ENCODE peak calls at places on chromosomes 2 and 18, in nine cellular contexts. One of them, this sample, is unnamed.

GRCh38 chr18:78659748-78660147 is 319.9 kb upstream of the SALL3 start:
- DNase-seq in H54: no peak
- DNase-seq in activated CD8-positive, alpha-beta memory T cell treated with anti-CD3 and anti-CD28 coated beads for 24 hours: peak; percentile 70
- DNase-seq in GM23248: no peak
- DNase-seq in stimulated activated CD4-positive, alpha-beta T cell treated with anti-CD3 and anti-CD28 coated beads, Interleukin-15, amount 100 ng/mL, for 1 hour: no peak
- DNase-seq in fibroblast of villous mesenchyme: no peak
- DNase-seq in posterior cingulate gyrus: no peak
- DNase-seq in effector memory CD8-positive, alpha-beta T cell: no peak
- DNase-seq in body of pancreas: no peak
- DNase-seq in this sample: no peak

GRCh38 chr2:105375001-105375561 is 23.8 kb downstream of the FHL2 start:
- DNase-seq in effector memory CD8-positive, alpha-beta T cell: no peak
- DNase-seq in GM23248: no peak
- DNase-seq in H54: no peak
- DNase-seq in body of pancreas: peak; percentile 12
- DNase-seq in posterior cingulate gyrus: no peak
- DNase-seq in fibroblast of villous mesenchyme: peak; percentile 98
- DNase-seq in activated CD8-positive, alpha-beta memory T cell treated with anti-CD3 and anti-CD28 coated beads for 24 hours: no peak
- DNase-seq in stimulated activated CD4-positive, alpha-beta T cell treated with anti-CD3 and anti-CD28 coated beads, Interleukin-15, amount 100 ng/mL, for 1 hour: no peak
- DNase-seq in this sample: no peak

GRCh38 chr2:120441744-120442471 is 96.0 kb downstream of the INHBB start:
- DNase-seq in posterior cingulate gyrus: peak; percentile 54
- DNase-seq in H54: no peak
- DNase-seq in fibroblast of villous mesenchyme: no peak
- DNase-seq in stimulated activated CD4-positive, alpha-beta T cell treated with anti-CD3 and anti-CD28 coated beads, Interleukin-15, amount 100 ng/mL, for 1 hour: no peak
- DNase-seq in effector memory CD8-positive, alpha-beta T cell: no peak
- DNase-seq in GM23248: peak; percentile 68
- DNase-seq in activated CD8-positive, alpha-beta memory T cell treated with anti-CD3 and anti-CD28 coated beads for 24 hours: no peak
- DNase-seq in body of pancreas: peak; percentile 90
- DNase-seq in this sample: no peak

GRCh38 chr2:9032555-9032954 is 29.1 kb upstream of the MBOAT2 start:
- DNase-seq in GM23248: no peak
- DNase-seq in fibroblast of villous mesenchyme: no peak
- DNase-seq in activated CD8-positive, alpha-beta memory T cell treated with anti-CD3 and anti-CD28 coated beads for 24 hours: no peak
- DNase-seq in H54: no peak
- DNase-seq in stimulated activated CD4-positive, alpha-beta T cell treated with anti-CD3 and anti-CD28 coated beads, Interleukin-15, amount 100 ng/mL, for 1 hour: no peak
- DNase-seq in effector memory CD8-positive, alpha-beta T cell: no peak
- DNase-seq in posterior cingulate gyrus: no peak
- DNase-seq in body of pancreas: no peak
- DNase-seq in this sample: no peak

GRCh38 chr2:88950010-88950409 is 258.5 kb downstream of the RPIA start:
- DNase-seq in body of pancreas: no peak
- DNase-seq in fibroblast of villous mesenchyme: no peak
- DNase-seq in H54: no peak
- DNase-seq in posterior cingulate gyrus: no peak
- DNase-seq in activated CD8-positive, alpha-beta memory T cell treated with anti-CD3 and anti-CD28 coated beads for 24 hours: no peak
- DNase-seq in effector memory CD8-positive, alpha-beta T cell: no peak
- DNase-seq in stimulated activated CD4-positive, alpha-beta T cell treated with anti-CD3 and anti-CD28 coated beads, Interleukin-15, amount 100 ng/mL, for 1 hour: no peak
- DNase-seq in GM23248: peak; percentile 9
- DNase-seq in this sample: no peak

GRCh38 chr2:152383702-152384101 is 48.7 kb downstream of the FMNL2 start:
- DNase-seq in posterior cingulate gyrus: no peak
- DNase-seq in stimulated activated CD4-positive, alpha-beta T cell treated with anti-CD3 and anti-CD28 coated beads, Interleukin-15, amount 100 ng/mL, for 1 hour: no peak
- DNase-seq in effector memory CD8-positive, alpha-beta T cell: no peak
- DNase-seq in H54: no peak
- DNase-seq in fibroblast of villous mesenchyme: peak; percentile 60
- DNase-seq in activated CD8-positive, alpha-beta memory T cell treated with anti-CD3 and anti-CD28 coated beads for 24 hours: no peak
- DNase-seq in GM23248: peak; percentile 31
- DNase-seq in body of pancreas: no peak
- DNase-seq in this sample: no peak

GRCh38 chr2:85309699-85310321 is 18.0 kb downstream of the TGOLN2 start:
- DNase-seq in body of pancreas: no peak
- DNase-seq in GM23248: no peak
- DNase-seq in activated CD8-positive, alpha-beta memory T cell treated with anti-CD3 and anti-CD28 coated beads for 24 hours: no peak
- DNase-seq in H54: no peak
- DNase-seq in fibroblast of villous mesenchyme: no peak
- DNase-seq in effector memory CD8-positive, alpha-beta T cell: no peak
- DNase-seq in posterior cingulate gyrus: no peak
- DNase-seq in stimulated activated CD4-positive, alpha-beta T cell treated with anti-CD3 and anti-CD28 coated beads, Interleukin-15, amount 100 ng/mL, for 1 hour: no peak
- DNase-seq in this sample: no peak

GRCh38 chr2:169509230-169509917 is at the start of gene KLHL41:
- DNase-seq in GM23248: peak; percentile 48
- DNase-seq in activated CD8-positive, alpha-beta memory T cell treated with anti-CD3 and anti-CD28 coated beads for 24 hours: no peak
- DNase-seq in body of pancreas: no peak
- DNase-seq in stimulated activated CD4-positive, alpha-beta T cell treated with anti-CD3 and anti-CD28 coated beads, Interleukin-15, amount 100 ng/mL, for 1 hour: no peak
- DNase-seq in H54: no peak
- DNase-seq in fibroblast of villous mesenchyme: peak; percentile 38
- DNase-seq in posterior cingulate gyrus: no peak
- DNase-seq in effector memory CD8-positive, alpha-beta T cell: no peak
- DNase-seq in this sample: no peak

GRCh38 chr2:86566158-86566827 is 3.0 kb upstream of the CHMP3 start:
- DNase-seq in posterior cingulate gyrus: no peak
- DNase-seq in GM23248: peak; percentile 33
- DNase-seq in activated CD8-positive, alpha-beta memory T cell treated with anti-CD3 and anti-CD28 coated beads for 24 hours: no peak
- DNase-seq in effector memory CD8-positive, alpha-beta T cell: no peak
- DNase-seq in H54: no peak
- DNase-seq in stimulated activated CD4-positive, alpha-beta T cell treated with anti-CD3 and anti-CD28 coated beads, Interleukin-15, amount 100 ng/mL, for 1 hour: no peak
- DNase-seq in fibroblast of villous mesenchyme: no peak
- DNase-seq in body of pancreas: peak; percentile 63
- DNase-seq in this sample: no peak

GRCh38 chr2:216319771-216320170 is 52.5 kb downstream of the MARCHF4 start:
- DNase-seq in GM23248: peak; percentile 78
- DNase-seq in posterior cingulate gyrus: no peak
- DNase-seq in effector memory CD8-positive, alpha-beta T cell: no peak
- DNase-seq in body of pancreas: no peak
- DNase-seq in stimulated activated CD4-positive, alpha-beta T cell treated with anti-CD3 and anti-CD28 coated beads, Interleukin-15, amount 100 ng/mL, for 1 hour: no peak
- DNase-seq in activated CD8-positive, alpha-beta memory T cell treated with anti-CD3 and anti-CD28 coated beads for 24 hours: no peak
- DNase-seq in H54: no peak
- DNase-seq in fibroblast of villous mesenchyme: no peak
- DNase-seq in this sample: no peak

GRCh38 chr2:30971291-30972025 is 164.2 kb upstream of the CAPN13 start:
- DNase-seq in H54: no peak
- DNase-seq in stimulated activated CD4-positive, alpha-beta T cell treated with anti-CD3 and anti-CD28 coated beads, Interleukin-15, amount 100 ng/mL, for 1 hour: no peak
- DNase-seq in body of pancreas: no peak
- DNase-seq in activated CD8-positive, alpha-beta memory T cell treated with anti-CD3 and anti-CD28 coated beads for 24 hours: no peak
- DNase-seq in GM23248: peak; percentile 70
- DNase-seq in fibroblast of villous mesenchyme: no peak
- DNase-seq in posterior cingulate gyrus: no peak
- DNase-seq in effector memory CD8-positive, alpha-beta T cell: no peak
- DNase-seq in this sample: no peak

GRCh38 chr18:12005542-12006487 is 24.5 kb downstream of the IMPA2 start:
- DNase-seq in effector memory CD8-positive, alpha-beta T cell: no peak
- DNase-seq in posterior cingulate gyrus: no peak
- DNase-seq in H54: no peak
- DNase-seq in GM23248: peak; percentile 26
- DNase-seq in fibroblast of villous mesenchyme: no peak
- DNase-seq in body of pancreas: no peak
- DNase-seq in stimulated activated CD4-positive, alpha-beta T cell treated with anti-CD3 and anti-CD28 coated beads, Interleukin-15, amount 100 ng/mL, for 1 hour: no peak
- DNase-seq in activated CD8-positive, alpha-beta memory T cell treated with anti-CD3 and anti-CD28 coated beads for 24 hours: no peak
- DNase-seq in this sample: no peak

GRCh38 chr2:30315391-30316055 is 84.2 kb downstream of the LBH start:
- DNase-seq in activated CD8-positive, alpha-beta memory T cell treated with anti-CD3 and anti-CD28 coated beads for 24 hours: no peak
- DNase-seq in posterior cingulate gyrus: no peak
- DNase-seq in H54: no peak
- DNase-seq in effector memory CD8-positive, alpha-beta T cell: peak; percentile 28
- DNase-seq in GM23248: no peak
- DNase-seq in stimulated activated CD4-positive, alpha-beta T cell treated with anti-CD3 and anti-CD28 coated beads, Interleukin-15, amount 100 ng/mL, for 1 hour: no peak
- DNase-seq in body of pancreas: no peak
- DNase-seq in fibroblast of villous mesenchyme: no peak
- DNase-seq in this sample: no peak

GRCh38 chr18:7617738-7618422 is 50.8 kb downstream of the PTPRM start:
- DNase-seq in GM23248: peak; percentile 89
- DNase-seq in posterior cingulate gyrus: no peak
- DNase-seq in effector memory CD8-positive, alpha-beta T cell: no peak
- DNase-seq in stimulated activated CD4-positive, alpha-beta T cell treated with anti-CD3 and anti-CD28 coated beads, Interleukin-15, amount 100 ng/mL, for 1 hour: no peak
- DNase-seq in body of pancreas: peak; percentile 47
- DNase-seq in H54: no peak
- DNase-seq in activated CD8-positive, alpha-beta memory T cell treated with anti-CD3 and anti-CD28 coated beads for 24 hours: no peak
- DNase-seq in fibroblast of villous mesenchyme: peak; percentile 74
- DNase-seq in this sample: no peak

GRCh38 chr2:235042576-235043515 is 91.0 kb downstream of the SH3BP4 start:
- DNase-seq in effector memory CD8-positive, alpha-beta T cell: no peak
- DNase-seq in H54: no peak
- DNase-seq in fibroblast of villous mesenchyme: no peak
- DNase-seq in activated CD8-positive, alpha-beta memory T cell treated with anti-CD3 and anti-CD28 coated beads for 24 hours: no peak
- DNase-seq in stimulated activated CD4-positive, alpha-beta T cell treated with anti-CD3 and anti-CD28 coated beads, Interleukin-15, amount 100 ng/mL, for 1 hour: no peak
- DNase-seq in GM23248: no peak
- DNase-seq in posterior cingulate gyrus: no peak
- DNase-seq in body of pancreas: no peak
- DNase-seq in this sample: no peak

GRCh38 chr18:12027046-12027445 is 45.7 kb downstream of the IMPA2 start:
- DNase-seq in posterior cingulate gyrus: no peak
- DNase-seq in H54: no peak
- DNase-seq in body of pancreas: peak; percentile 93
- DNase-seq in stimulated activated CD4-positive, alpha-beta T cell treated with anti-CD3 and anti-CD28 coated beads, Interleukin-15, amount 100 ng/mL, for 1 hour: no peak
- DNase-seq in GM23248: no peak
- DNase-seq in effector memory CD8-positive, alpha-beta T cell: no peak
- DNase-seq in activated CD8-positive, alpha-beta memory T cell treated with anti-CD3 and anti-CD28 coated beads for 24 hours: no peak
- DNase-seq in fibroblast of villous mesenchyme: no peak
- DNase-seq in this sample: no peak

GRCh38 chr2:223971731-223972130 is 14.5 kb downstream of the MRPL44 start:
- DNase-seq in H54: no peak
- DNase-seq in activated CD8-positive, alpha-beta memory T cell treated with anti-CD3 and anti-CD28 coated beads for 24 hours: no peak
- DNase-seq in stimulated activated CD4-positive, alpha-beta T cell treated with anti-CD3 and anti-CD28 coated beads, Interleukin-15, amount 100 ng/mL, for 1 hour: no peak
- DNase-seq in effector memory CD8-positive, alpha-beta T cell: no peak
- DNase-seq in posterior cingulate gyrus: no peak
- DNase-seq in fibroblast of villous mesenchyme: no peak
- DNase-seq in GM23248: peak; percentile 45
- DNase-seq in body of pancreas: no peak
- DNase-seq in this sample: no peak

GRCh38 chr18:58180172-58180571 is 136.1 kb downstream of the NEDD4L start:
- DNase-seq in GM23248: no peak
- DNase-seq in stimulated activated CD4-positive, alpha-beta T cell treated with anti-CD3 and anti-CD28 coated beads, Interleukin-15, amount 100 ng/mL, for 1 hour: no peak
- DNase-seq in activated CD8-positive, alpha-beta memory T cell treated with anti-CD3 and anti-CD28 coated beads for 24 hours: no peak
- DNase-seq in posterior cingulate gyrus: no peak
- DNase-seq in body of pancreas: peak; percentile 26
- DNase-seq in effector memory CD8-positive, alpha-beta T cell: no peak
- DNase-seq in fibroblast of villous mesenchyme: no peak
- DNase-seq in H54: no peak
- DNase-seq in this sample: no peak

GRCh38 chr2:7972670-7973069 is 709.2 kb upstream of the ID2 start:
- DNase-seq in body of pancreas: no peak
- DNase-seq in fibroblast of villous mesenchyme: no peak
- DNase-seq in activated CD8-positive, alpha-beta memory T cell treated with anti-CD3 and anti-CD28 coated beads for 24 hours: no peak
- DNase-seq in effector memory CD8-positive, alpha-beta T cell: no peak
- DNase-seq in GM23248: no peak
- DNase-seq in posterior cingulate gyrus: no peak
- DNase-seq in H54: no peak
- DNase-seq in stimulated activated CD4-positive, alpha-beta T cell treated with anti-CD3 and anti-CD28 coated beads, Interleukin-15, amount 100 ng/mL, for 1 hour: no peak
- DNase-seq in this sample: no peak

GRCh38 chr2:199452200-199452990 is 5.3 kb downstream of the SATB2 start:
- DNase-seq in body of pancreas: no peak
- DNase-seq in fibroblast of villous mesenchyme: no peak
- DNase-seq in GM23248: peak; percentile 59
- DNase-seq in H54: no peak
- DNase-seq in posterior cingulate gyrus: no peak
- DNase-seq in activated CD8-positive, alpha-beta memory T cell treated with anti-CD3 and anti-CD28 coated beads for 24 hours: no peak
- DNase-seq in effector memory CD8-positive, alpha-beta T cell: no peak
- DNase-seq in stimulated activated CD4-positive, alpha-beta T cell treated with anti-CD3 and anti-CD28 coated beads, Interleukin-15, amount 100 ng/mL, for 1 hour: no peak
- DNase-seq in this sample: no peak

GRCh38 chr18:77090546-77091200 is 41.9 kb downstream of the MBP start:
- DNase-seq in fibroblast of villous mesenchyme: no peak
- DNase-seq in body of pancreas: no peak
- DNase-seq in posterior cingulate gyrus: no peak
- DNase-seq in GM23248: no peak
- DNase-seq in activated CD8-positive, alpha-beta memory T cell treated with anti-CD3 and anti-CD28 coated beads for 24 hours: no peak
- DNase-seq in effector memory CD8-positive, alpha-beta T cell: no peak
- DNase-seq in H54: no peak
- DNase-seq in stimulated activated CD4-positive, alpha-beta T cell treated with anti-CD3 and anti-CD28 coated beads, Interleukin-15, amount 100 ng/mL, for 1 hour: no peak
- DNase-seq in this sample: no peak

GRCh38 chr2:139160838-139161237 is 380.6 kb upstream of the NXPH2 start:
- DNase-seq in activated CD8-positive, alpha-beta memory T cell treated with anti-CD3 and anti-CD28 coated beads for 24 hours: no peak
- DNase-seq in GM23248: peak; percentile 2
- DNase-seq in posterior cingulate gyrus: no peak
- DNase-seq in body of pancreas: no peak
- DNase-seq in H54: no peak
- DNase-seq in fibroblast of villous mesenchyme: no peak
- DNase-seq in stimulated activated CD4-positive, alpha-beta T cell treated with anti-CD3 and anti-CD28 coated beads, Interleukin-15, amount 100 ng/mL, for 1 hour: no peak
- DNase-seq in effector memory CD8-positive, alpha-beta T cell: no peak
- DNase-seq in this sample: no peak

GRCh38 chr2:170820647-170821630 is 4.3 kb downstream of the GAD1 start:
- DNase-seq in H54: no peak
- DNase-seq in GM23248: no peak
- DNase-seq in body of pancreas: no peak
- DNase-seq in activated CD8-positive, alpha-beta memory T cell treated with anti-CD3 and anti-CD28 coated beads for 24 hours: no peak
- DNase-seq in effector memory CD8-positive, alpha-beta T cell: no peak
- DNase-seq in stimulated activated CD4-positive, alpha-beta T cell treated with anti-CD3 and anti-CD28 coated beads, Interleukin-15, amount 100 ng/mL, for 1 hour: no peak
- DNase-seq in fibroblast of villous mesenchyme: no peak
- DNase-seq in posterior cingulate gyrus: no peak
- DNase-seq in this sample: no peak

GRCh38 chr18:43501099-43501498 is 223.8 kb upstream of the SYT4 start:
- DNase-seq in GM23248: no peak
- DNase-seq in body of pancreas: no peak
- DNase-seq in H54: no peak
- DNase-seq in stimulated activated CD4-positive, alpha-beta T cell treated with anti-CD3 and anti-CD28 coated beads, Interleukin-15, amount 100 ng/mL, for 1 hour: no peak
- DNase-seq in activated CD8-positive, alpha-beta memory T cell treated with anti-CD3 and anti-CD28 coated beads for 24 hours: no peak
- DNase-seq in fibroblast of villous mesenchyme: no peak
- DNase-seq in effector memory CD8-positive, alpha-beta T cell: no peak
- DNase-seq in posterior cingulate gyrus: peak; percentile 32
- DNase-seq in this sample: no peak

GRCh38 chr2:72236445-72237067 is 88.9 kb upstream of the CYP26B1 start:
- DNase-seq in stimulated activated CD4-positive, alpha-beta T cell treated with anti-CD3 and anti-CD28 coated beads, Interleukin-15, amount 100 ng/mL, for 1 hour: no peak
- DNase-seq in posterior cingulate gyrus: no peak
- DNase-seq in activated CD8-positive, alpha-beta memory T cell treated with anti-CD3 and anti-CD28 coated beads for 24 hours: no peak
- DNase-seq in fibroblast of villous mesenchyme: peak; percentile 27
- DNase-seq in effector memory CD8-positive, alpha-beta T cell: no peak
- DNase-seq in H54: peak; percentile 33
- DNase-seq in GM23248: peak; percentile 92
- DNase-seq in body of pancreas: no peak
- DNase-seq in this sample: no peak

GRCh38 chr18:9825571-9826073 is 60.2 kb upstream of the TXNDC2 start:
- DNase-seq in stimulated activated CD4-positive, alpha-beta T cell treated with anti-CD3 and anti-CD28 coated beads, Interleukin-15, amount 100 ng/mL, for 1 hour: no peak
- DNase-seq in activated CD8-positive, alpha-beta memory T cell treated with anti-CD3 and anti-CD28 coated beads for 24 hours: no peak
- DNase-seq in effector memory CD8-positive, alpha-beta T cell: no peak
- DNase-seq in posterior cingulate gyrus: no peak
- DNase-seq in body of pancreas: peak; percentile 79
- DNase-seq in fibroblast of villous mesenchyme: peak; percentile 98
- DNase-seq in H54: peak; percentile 39
- DNase-seq in GM23248: peak; percentile 89
- DNase-seq in this sample: no peak

GRCh38 chr18:34760444-34760843 is 50.3 kb downstream of the DTNA start:
- DNase-seq in body of pancreas: no peak
- DNase-seq in stimulated activated CD4-positive, alpha-beta T cell treated with anti-CD3 and anti-CD28 coated beads, Interleukin-15, amount 100 ng/mL, for 1 hour: no peak
- DNase-seq in H54: no peak
- DNase-seq in activated CD8-positive, alpha-beta memory T cell treated with anti-CD3 and anti-CD28 coated beads for 24 hours: no peak
- DNase-seq in effector memory CD8-positive, alpha-beta T cell: no peak
- DNase-seq in GM23248: no peak
- DNase-seq in fibroblast of villous mesenchyme: no peak
- DNase-seq in posterior cingulate gyrus: no peak
- DNase-seq in this sample: no peak

GRCh38 chr18:59799383-59800015 is 100.3 kb upstream of the PMAIP1 start:
- DNase-seq in GM23248: no peak
- DNase-seq in activated CD8-positive, alpha-beta memory T cell treated with anti-CD3 and anti-CD28 coated beads for 24 hours: no peak
- DNase-seq in body of pancreas: no peak
- DNase-seq in stimulated activated CD4-positive, alpha-beta T cell treated with anti-CD3 and anti-CD28 coated beads, Interleukin-15, amount 100 ng/mL, for 1 hour: no peak
- DNase-seq in H54: no peak
- DNase-seq in effector memory CD8-positive, alpha-beta T cell: no peak
- DNase-seq in fibroblast of villous mesenchyme: peak; percentile 64
- DNase-seq in posterior cingulate gyrus: no peak
- DNase-seq in this sample: no peak

GRCh38 chr2:11527001-11527400 is 6.8 kb upstream of the GREB1 start:
- DNase-seq in GM23248: no peak
- DNase-seq in stimulated activated CD4-positive, alpha-beta T cell treated with anti-CD3 and anti-CD28 coated beads, Interleukin-15, amount 100 ng/mL, for 1 hour: no peak
- DNase-seq in effector memory CD8-positive, alpha-beta T cell: no peak
- DNase-seq in body of pancreas: no peak
- DNase-seq in fibroblast of villous mesenchyme: no peak
- DNase-seq in posterior cingulate gyrus: no peak
- DNase-seq in H54: no peak
- DNase-seq in activated CD8-positive, alpha-beta memory T cell treated with anti-CD3 and anti-CD28 coated beads for 24 hours: no peak
- DNase-seq in this sample: no peak

GRCh38 chr2:200223385-200223784 is 83.1 kb upstream of the SPATS2L start:
- DNase-seq in GM23248: peak; percentile 39
- DNase-seq in fibroblast of villous mesenchyme: no peak
- DNase-seq in H54: no peak
- DNase-seq in activated CD8-positive, alpha-beta memory T cell treated with anti-CD3 and anti-CD28 coated beads for 24 hours: no peak
- DNase-seq in body of pancreas: peak; percentile 35
- DNase-seq in effector memory CD8-positive, alpha-beta T cell: no peak
- DNase-seq in posterior cingulate gyrus: no peak
- DNase-seq in stimulated activated CD4-positive, alpha-beta T cell treated with anti-CD3 and anti-CD28 coated beads, Interleukin-15, amount 100 ng/mL, for 1 hour: no peak
- DNase-seq in this sample: no peak

This sample was measured in esophagus squamous epithelium.